ENCODE peak calls at places on chromosomes 11 and 22, in ten cellular contexts. G is Peyer's patch, E is spleen, S is OCI-LY7, K is thoracic aorta, Q is heart right ventricle, J is GM23338, N is brain microvascular endothelial cell, P is HL-60, C is mammary epithelial cell. M is an unnamed sample.

GRCh38 chr11:60977224-60977623 is 5.7 kb downstream of the CD6 start:
- DNase-seq in C (no peak), K (no peak), G (no peak), J (no peak), Q (no peak), P (no peak), N (no peak), E (no peak), S (no peak), M (no peak)

GRCh38 chr11:122882809-122883681 is 486 bp downstream of the JHY start:
- DNase-seq in Q (peak; percentile 48), G (peak; percentile 78), S (no peak), J (peak; percentile 77), C (peak; percentile 61), K (no peak), N (peak; percentile 74), P (peak; percentile 36), E (peak; percentile 85), M (peak; percentile 78)

GRCh38 chr22:49726022-49726681 is 101.5 kb downstream of the BRD1 start:
- DNase-seq in C (no peak), P (no peak), J (no peak), E (no peak), G (no peak), N (no peak), K (no peak), Q (no peak), S (no peak), M (no peak)

GRCh38 chr11:8331767-8332166 is 68.1 kb upstream of the LMO1 start:
- DNase-seq in P (no peak), E (no peak), G (no peak), C (no peak), Q (no peak), N (peak; percentile 20), J (no peak), S (no peak), K (no peak), M (no peak)

GRCh38 chr11:30585067-30585891 is 874 bp downstream of the MPPED2 start:
- DNase-seq in K (no peak), Q (peak; percentile 20), G (peak; percentile 46), N (no peak), C (no peak), P (no peak), E (peak; percentile 64), S (no peak), J (peak; percentile 72), M (no peak)

GRCh38 chr11:69918938-69919650 is 99.9 kb upstream of the FGF3 start:
- DNase-seq in G (peak; percentile 80), Q (peak; percentile 80), P (peak; percentile 29), C (peak; percentile 39), K (peak; percentile 29), E (peak; percentile 87), N (peak; percentile 47), S (peak; percentile 66), J (peak; percentile 91), M (peak; percentile 89)

GRCh38 chr11:132475046-132475445 is 1057.3 kb downstream of the OPCML start:
- DNase-seq in J (no peak), P (no peak), E (no peak), S (no peak), N (peak; percentile 3), G (no peak), K (no peak), Q (no peak), C (peak; percentile 16), M (no peak)

GRCh38 chr22:47194476-47195155 is 432.2 kb downstream of the TBC1D22A start:
- DNase-seq in E (peak; percentile 52), C (no peak), P (no peak), G (no peak), N (no peak), J (no peak), K (no peak), S (no peak), Q (no peak), M (peak; percentile 67)

GRCh38 chr11:73359341-73359740 is 16.9 kb upstream of the RELT start:
- DNase-seq in Q (peak; percentile 76), C (peak; percentile 34), N (peak; percentile 59), P (no peak), E (no peak), K (peak; percentile 53), J (no peak), S (no peak), G (no peak), M (peak; percentile 88)

GRCh38 chr11:46247664-46248063 is 29.8 kb upstream of the CREB3L1 start:
- DNase-seq in C (peak; percentile 66), Q (peak; percentile 26), G (peak; percentile 63), S (peak; percentile 38), E (no peak), N (peak; percentile 47), K (no peak), P (no peak), J (peak; percentile 94), M (no peak)

GRCh38 chr22:23180301-23180892 is at the start of gene BCR:
- DNase-seq in Q (peak; percentile 69), S (peak; percentile 77), C (peak; percentile 64), K (no peak), P (no peak), N (peak; percentile 17), J (peak; percentile 78), E (peak; percentile 93), G (peak; percentile 83), M (no peak)

GRCh38 chr11:69674267-69674885 is 777 bp downstream of the LTO1 start:
- DNase-seq in E (no peak), S (peak; percentile 12), C (peak; percentile 70), P (no peak), N (peak; percentile 90), Q (no peak), J (peak; percentile 17), G (no peak), K (no peak), M (no peak)

GRCh38 chr11:65112551-65113360 is 1.1 kb downstream of the TM7SF2 start:
- DNase-seq in J (peak; percentile 78), N (no peak), P (no peak), K (no peak), S (peak; percentile 80), E (peak; percentile 95), Q (peak; percentile 50), G (peak; percentile 85), C (no peak), M (no peak)

GRCh38 chr11:62497132-62497915 is 49.3 kb downstream of the AHNAK start:
- DNase-seq in K (no peak), S (peak; percentile 26), Q (no peak), J (peak; percentile 78), E (no peak), P (peak; percentile 52), C (peak; percentile 84), N (peak; percentile 24), G (peak; percentile 66), M (no peak)

DNA sequence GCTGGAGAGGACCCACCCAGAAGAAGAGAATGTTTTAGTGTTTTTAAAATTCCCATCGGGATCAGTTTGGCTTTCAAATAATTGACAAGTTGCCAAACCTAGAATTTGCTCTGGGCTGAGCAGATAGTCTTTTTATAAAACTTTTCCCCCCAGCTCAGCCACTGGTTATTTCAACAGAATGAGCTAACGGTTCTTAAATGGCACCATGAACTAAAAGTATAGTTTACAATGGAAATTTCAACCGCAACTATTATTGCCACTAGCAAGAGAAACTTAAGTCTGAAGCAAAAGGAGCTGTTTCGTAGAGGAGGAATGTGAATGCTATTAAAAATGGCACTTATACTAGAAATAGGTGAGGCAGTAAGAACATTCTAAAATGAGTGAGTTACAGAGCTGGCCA is 3.4 kb downstream of the DKK3 start:
- DNase-seq in N (no peak), G (no peak), P (no peak), S (no peak), C (no peak), K (no peak), Q (no peak), J (no peak), E (no peak), M (no peak)
- H3K27ac ChIP-seq in N (no peak overlapping the region), G (no peak overlapping the region), P (no peak overlapping the region), S (no peak overlapping the region), C (no peak overlapping the region), K (peak overlapping the region; percentile 53), Q (no peak overlapping the region), J (no peak overlapping the region), E (no peak overlapping the region), M (peak overlapping the region; percentile 27)

GRCh38 chr11:131397666-131398065 is 27.3 kb downstream of the NTM start:
- DNase-seq in N (no peak), Q (no peak), C (no peak), P (no peak), E (no peak), J (no peak), S (no peak), K (no peak), G (no peak), M (no peak)
- TF ChIP-seq CTCF in N (no peak), Q (no peak), C (no peak), P (no peak), E (no peak), J (no peak), S (no peak), K (no peak), G (no peak), M (no peak)

GRCh38 chr11:12800032-12800671 is 125.9 kb downstream of the TEAD1 start:
- DNase-seq in K (no peak), E (no peak), J (peak; percentile 46), P (no peak), S (no peak), C (peak; percentile 87), G (no peak), Q (no peak), N (peak; percentile 85), M (no peak)
- H3K4me3 ChIP-seq in K (no peak overlapping the region), E (no peak overlapping the region), J (peak overlapping the region; percentile 23), P (no peak overlapping the region), S (no peak overlapping the region), C (no peak overlapping the region), G (no peak overlapping the region), Q (no peak overlapping the region), N (no peak overlapping the region), M (no peak overlapping the region)

GRCh38 chr11:130606181-130606580 is 157.7 kb downstream of the ADAMTS15 start:
- DNase-seq in J (no peak), E (no peak), C (no peak), N (no peak), S (no peak), P (no peak), Q (no peak), K (no peak), G (no peak), M (no peak)

GRCh38 chr11:130611791-130612251 is 163.4 kb downstream of the ADAMTS15 start:
- DNase-seq in K (no peak), J (no peak), C (peak; percentile 80), G (no peak), P (no peak), Q (no peak), N (peak; percentile 66), S (no peak), E (no peak), M (peak; percentile 64)

GRCh38 chr11:130606781-130607511 is 158.5 kb downstream of the ADAMTS15 start:
- DNase-seq in Q (no peak), J (no peak), N (no peak), S (no peak), P (no peak), K (no peak), E (no peak), G (no peak), C (no peak), M (peak; percentile 85)

GRCh38 chr11:130609121-130610035 is 160.9 kb downstream of the ADAMTS15 start:
- DNase-seq in G (no peak), N (peak; percentile 39), S (no peak), K (peak; percentile 88), P (no peak), J (peak; percentile 50), E (no peak), Q (peak; percentile 84), C (no peak), M (peak; percentile 97)

DNA sequence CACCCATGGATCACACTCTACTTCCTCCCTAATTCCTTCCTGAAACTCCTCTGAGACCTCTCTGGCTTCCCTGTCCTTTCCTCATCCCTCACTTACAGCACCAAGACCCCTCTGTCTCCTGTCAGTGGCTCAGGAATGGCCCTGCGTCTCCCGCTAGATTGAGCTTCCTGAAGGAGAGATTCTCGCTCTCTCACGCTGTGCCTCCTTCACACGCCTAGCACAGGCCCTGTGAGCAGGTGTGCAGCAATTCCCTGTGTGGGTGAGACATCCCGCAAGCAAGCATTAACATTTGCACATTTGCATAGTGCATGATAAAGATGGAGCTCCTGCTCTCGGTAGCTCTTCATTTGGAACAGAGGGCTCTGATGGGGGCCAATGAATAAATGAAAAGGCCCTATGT is 159.8 kb downstream of the ADAMTS15 start:
- DNase-seq in G (no peak), Q (no peak), S (no peak), K (no peak), E (no peak), P (no peak), N (no peak), C (no peak), J (no peak), M (peak; percentile 69)
- H3K27ac ChIP-seq in G (no peak overlapping the region), Q (peak overlapping the region; percentile 85), S (no peak overlapping the region), K (peak overlapping the region; percentile 86), E (no peak overlapping the region), P (no peak overlapping the region), N (no peak overlapping the region), C (no peak overlapping the region), J (no peak overlapping the region), M (peak overlapping the region; percentile 94)